ENCODE peak calls at places on chromosomes 12 and 14, in eight cellular contexts. Q, V, J, S, Z, W, X and L are unnamed samples.

GRCh38 chr12:47190905-47191304 is 111.1 kb upstream of the AMIGO2 start:
- ATAC-seq in Q (no peak), V (no peak), J (no peak), S (no peak), Z (peak), W (no peak), X (no peak), L (no peak)

GRCh38 chr12:62903151-62903550 is 31.8 kb downstream of the PPM1H start:
- ATAC-seq in Q (no peak), V (no peak), J (no peak), S (no peak), Z (no peak), W (no peak), X (no peak), L (no peak)

GRCh38 chr14:65210118-65210826 is 108.0 kb upstream of the MAX start:
- ATAC-seq in Q (no peak), V (peak), J (no peak), S (no peak), Z (peak), W (peak), X (no peak), L (no peak)

GRCh38 chr12:46521145-46521544 is 148.6 kb upstream of the SLC38A2 start:
- ATAC-seq in Q (no peak), V (no peak), J (no peak), S (no peak), Z (no peak), W (no peak), X (no peak), L (no peak)

GRCh38 chr14:99250636-99251208 is 21.3 kb downstream of the BCL11B start:
- ATAC-seq in Q (no peak), V (peak), J (no peak), S (no peak), Z (no peak), W (no peak), X (no peak), L (no peak)

GRCh38 chr14:22837750-22838538 is 1.6 kb downstream of the MMP14 start:
- ATAC-seq in Q (no peak), V (peak), J (peak), S (peak), Z (no peak), W (no peak), X (peak), L (peak)

GRCh38 chr14:66638688-66639087 is 130.7 kb downstream of the GPHN start:
- ATAC-seq in Q (no peak), V (no peak), J (peak), S (no peak), Z (no peak), W (no peak), X (no peak), L (no peak)

GRCh38 chr12:44286821-44287220 is 450.9 kb downstream of the TMEM117 start:
- ATAC-seq in Q (no peak), V (no peak), J (no peak), S (no peak), Z (no peak), W (no peak), X (no peak), L (no peak)

GRCh38 chr14:92565718-92566115 is 52.1 kb downstream of the RIN3 start:
- ATAC-seq in Q (no peak), V (no peak), J (peak), S (no peak), Z (no peak), W (no peak), X (no peak), L (peak)

GRCh38 chr12:109433618-109434017 is 43.5 kb downstream of the KCTD10 start:
- ATAC-seq in Q (no peak), V (no peak), J (no peak), S (no peak), Z (no peak), W (no peak), X (peak), L (no peak)

GRCh38 chr12:110531741-110532333 is 29.7 kb downstream of the RAD9B start:
- ATAC-seq in Q (peak), V (no peak), J (peak), S (no peak), Z (peak), W (peak), X (no peak), L (peak)

GRCh38 chr12:114001731-114002340 is 35.7 kb upstream of the RBM19 start:
- ATAC-seq in Q (no peak), V (no peak), J (no peak), S (no peak), Z (no peak), W (no peak), X (no peak), L (no peak)

GRCh38 chr14:70266157-70266556 is 77.4 kb upstream of the SLC8A3 start:
- ATAC-seq in Q (no peak), V (no peak), J (no peak), S (no peak), Z (no peak), W (no peak), X (no peak), L (no peak)

GRCh38 chr14:54603362-54603761 is 36.4 kb downstream of the SAMD4A start:
- ATAC-seq in Q (no peak), V (no peak), J (peak), S (no peak), Z (no peak), W (no peak), X (no peak), L (no peak)

GRCh38 chr14:104213301-104214034 is 75.1 kb downstream of the KIF26A start:
- ATAC-seq in Q (no peak), V (no peak), J (no peak), S (no peak), Z (no peak), W (no peak), X (no peak), L (no peak)

GRCh38 chr12:130049666-130050065 is 112.6 kb upstream of the FZD10 start:
- ATAC-seq in Q (no peak), V (no peak), J (no peak), S (no peak), Z (no peak), W (no peak), X (no peak), L (no peak)

GRCh38 chr12:57892232-57892987 is 45.9 kb upstream of the CTDSP2 start:
- ATAC-seq in Q (no peak), V (no peak), J (no peak), S (no peak), Z (no peak), W (no peak), X (no peak), L (no peak)

GRCh38 chr12:29546000-29546399 is 48.5 kb upstream of the OVCH1 start:
- ATAC-seq in Q (no peak), V (no peak), J (no peak), S (no peak), Z (no peak), W (no peak), X (peak), L (no peak)

GRCh38 chr14:94041551-94042346 is 15.6 kb downstream of the OTUB2 start:
- ATAC-seq in Q (no peak), V (peak), J (peak), S (peak), Z (no peak), W (no peak), X (peak), L (no peak)

GRCh38 chr12:56299308-56299852 is 750 bp downstream of the CS start:
- ATAC-seq in Q (peak), V (peak), J (peak), S (no peak), Z (no peak), W (peak), X (peak), L (peak)

GRCh38 chr12:104588048-104588942 is 131.5 kb downstream of the CHST11 start:
- ATAC-seq in Q (no peak), V (no peak), J (peak), S (no peak), Z (no peak), W (no peak), X (no peak), L (peak)

GRCh38 chr12:106709068-106709511 is 65.4 kb upstream of the RIC8B start:
- ATAC-seq in Q (no peak), V (no peak), J (no peak), S (no peak), Z (no peak), W (no peak), X (no peak), L (no peak)